ENCODE peak calls at places on chromosome 10, in seven cellular contexts. One of them, this sample, is unnamed.

GRCh38 chr10:108735380-108735779 is 1187.9 kb downstream of the XPNPEP1 start:
- DNase-seq in GM23338: no peak
- DNase-seq in vagina: no peak
- DNase-seq in Panc1: no peak
- DNase-seq in HepG2: no peak
- DNase-seq in HCT116: no peak
- DNase-seq in breast epithelium: no peak
- DNase-seq in this sample: no peak

GRCh38 chr10:122551450-122551849 is 9.1 kb upstream of the DMBT1 start:
- DNase-seq in GM23338: peak; percentile 26
- DNase-seq in vagina: no peak
- DNase-seq in Panc1: no peak
- DNase-seq in HepG2: peak; percentile 36
- DNase-seq in HCT116: no peak
- DNase-seq in breast epithelium: no peak
- DNase-seq in this sample: no peak

GRCh38 chr10:3366043-3366442 is 193.5 kb upstream of the PITRM1 start:
- DNase-seq in GM23338: no peak
- DNase-seq in vagina: no peak
- DNase-seq in Panc1: no peak
- DNase-seq in HepG2: no peak
- DNase-seq in HCT116: no peak
- DNase-seq in breast epithelium: no peak
- DNase-seq in this sample: no peak

GRCh38 chr10:25174461-25175230 is at the start of gene GPR158:
- DNase-seq in GM23338: peak; percentile 95
- DNase-seq in vagina: no peak
- DNase-seq in Panc1: no peak
- DNase-seq in HepG2: peak; percentile 55
- DNase-seq in HCT116: peak; percentile 70
- DNase-seq in breast epithelium: peak; percentile 53
- DNase-seq in this sample: peak; percentile 77

GRCh38 chr10:23053036-23053435 is 42.3 kb upstream of the MSRB2 start:
- DNase-seq in GM23338: peak; percentile 69
- DNase-seq in vagina: no peak
- DNase-seq in Panc1: no peak
- DNase-seq in HepG2: no peak
- DNase-seq in HCT116: no peak
- DNase-seq in breast epithelium: no peak
- DNase-seq in this sample: no peak

GRCh38 chr10:124611738-124612137 is 132.4 kb downstream of the FAM53B start:
- DNase-seq in GM23338: no peak
- DNase-seq in vagina: no peak
- DNase-seq in Panc1: no peak
- DNase-seq in HepG2: no peak
- DNase-seq in HCT116: no peak
- DNase-seq in breast epithelium: no peak
- DNase-seq in this sample: no peak

GRCh38 chr10:102119417-102120141 is 589 bp downstream of the LDB1 start:
- DNase-seq in GM23338: peak; percentile 82
- DNase-seq in vagina: peak; percentile 95
- DNase-seq in Panc1: no peak
- DNase-seq in HepG2: no peak
- DNase-seq in HCT116: peak; percentile 59
- DNase-seq in breast epithelium: peak; percentile 93
- DNase-seq in this sample: peak; percentile 89

GRCh38 chr10:77390481-77390891 is 247.1 kb downstream of the KCNMA1 start:
- DNase-seq in GM23338: no peak
- DNase-seq in vagina: no peak
- DNase-seq in Panc1: no peak
- DNase-seq in HepG2: no peak
- DNase-seq in HCT116: no peak
- DNase-seq in breast epithelium: peak; percentile 53
- DNase-seq in this sample: no peak

GRCh38 chr10:133309720-133310398 is 1.1 kb downstream of the ZNF511 start:
- DNase-seq in GM23338: no peak
- DNase-seq in vagina: no peak
- DNase-seq in Panc1: no peak
- DNase-seq in HepG2: no peak
- DNase-seq in HCT116: no peak
- DNase-seq in breast epithelium: peak; percentile 47
- DNase-seq in this sample: peak; percentile 36

GRCh38 chr10:86391986-86392722 is 25.6 kb upstream of the GRID1 start:
- DNase-seq in GM23338: no peak
- DNase-seq in vagina: peak; percentile 27
- DNase-seq in Panc1: no peak
- DNase-seq in HepG2: no peak
- DNase-seq in HCT116: no peak
- DNase-seq in breast epithelium: no peak
- DNase-seq in this sample: no peak

GRCh38 chr10:123390332-123390731 is 236.1 kb downstream of the BUB3 start:
- DNase-seq in GM23338: peak; percentile 35
- DNase-seq in vagina: no peak
- DNase-seq in Panc1: no peak
- DNase-seq in HepG2: no peak
- DNase-seq in HCT116: no peak
- DNase-seq in breast epithelium: no peak
- DNase-seq in this sample: no peak

GRCh38 chr10:129766611-129767550 is 197.2 kb downstream of the EBF3 start:
- DNase-seq in GM23338: no peak
- DNase-seq in vagina: peak; percentile 11
- DNase-seq in Panc1: no peak
- DNase-seq in HepG2: no peak
- DNase-seq in HCT116: no peak
- DNase-seq in breast epithelium: peak; percentile 10
- DNase-seq in this sample: no peak

GRCh38 chr10:47247190-47248059 is 52.6 kb upstream of the GDF10 start:
- DNase-seq in GM23338: no peak
- DNase-seq in vagina: peak; percentile 81
- DNase-seq in Panc1: no peak
- DNase-seq in HepG2: no peak
- DNase-seq in HCT116: no peak
- DNase-seq in breast epithelium: no peak
- DNase-seq in this sample: no peak

GRCh38 chr10:114458955-114459354 is 54.7 kb upstream of the AFAP1L2 start:
- DNase-seq in GM23338: peak; percentile 85
- DNase-seq in vagina: no peak
- DNase-seq in Panc1: no peak
- DNase-seq in HepG2: peak; percentile 8
- DNase-seq in HCT116: peak; percentile 33
- DNase-seq in breast epithelium: no peak
- DNase-seq in this sample: no peak

GRCh38 chr10:70145666-70146488 is 623 bp downstream of the TYSND1 start:
- DNase-seq in GM23338: peak; percentile 69
- DNase-seq in vagina: no peak
- DNase-seq in Panc1: no peak
- DNase-seq in HepG2: peak; percentile 41
- DNase-seq in HCT116: no peak
- DNase-seq in breast epithelium: peak; percentile 39
- DNase-seq in this sample: peak; percentile 24

GRCh38 chr10:101682172-101682825 is 12.7 kb downstream of the FBXW4 start:
- DNase-seq in GM23338: no peak
- DNase-seq in vagina: no peak
- DNase-seq in Panc1: no peak
- DNase-seq in HepG2: no peak
- DNase-seq in HCT116: no peak
- DNase-seq in breast epithelium: no peak
- DNase-seq in this sample: no peak

GRCh38 chr10:44650576-44651394 is 260.4 kb upstream of the TMEM72 start:
- DNase-seq in GM23338: no peak
- DNase-seq in vagina: no peak
- DNase-seq in Panc1: no peak
- DNase-seq in HepG2: no peak
- DNase-seq in HCT116: no peak
- DNase-seq in breast epithelium: peak; percentile 24
- DNase-seq in this sample: no peak

GRCh38 chr10:29535012-29535777 is 99.6 kb downstream of the SVIL start:
- DNase-seq in GM23338: peak; percentile 77
- DNase-seq in vagina: no peak
- DNase-seq in Panc1: peak; percentile 22
- DNase-seq in HepG2: peak; percentile 93
- DNase-seq in HCT116: peak; percentile 16
- DNase-seq in breast epithelium: no peak
- DNase-seq in this sample: peak; percentile 69

GRCh38 chr10:88810196-88810961 is 7.8 kb downstream of the LIPM start:
- DNase-seq in GM23338: peak; percentile 88
- DNase-seq in vagina: no peak
- DNase-seq in Panc1: peak; percentile 33
- DNase-seq in HepG2: peak; percentile 20
- DNase-seq in HCT116: peak; percentile 60
- DNase-seq in breast epithelium: no peak
- DNase-seq in this sample: peak; percentile 15

GRCh38 chr10:64977912-64978311 is 1456.7 kb downstream of the REEP3 start:
- DNase-seq in GM23338: no peak
- DNase-seq in vagina: no peak
- DNase-seq in Panc1: no peak
- DNase-seq in HepG2: no peak
- DNase-seq in HCT116: no peak
- DNase-seq in breast epithelium: no peak
- DNase-seq in this sample: no peak
- TF ChIP-seq CTCF in GM23338: peak; percentile 22
- TF ChIP-seq CTCF in vagina: no peak
- TF ChIP-seq CTCF in Panc1: no peak
- TF ChIP-seq CTCF in HepG2: no peak
- TF ChIP-seq CTCF in HCT116: peak; percentile 9
- TF ChIP-seq CTCF in breast epithelium: no peak
- TF ChIP-seq CTCF in this sample: no peak

GRCh38 chr10:80503584-80504157 is 34.0 kb upstream of the SH2D4B start:
- DNase-seq in GM23338: peak; percentile 47
- DNase-seq in vagina: no peak
- DNase-seq in Panc1: no peak
- DNase-seq in HepG2: no peak
- DNase-seq in HCT116: no peak
- DNase-seq in breast epithelium: no peak
- DNase-seq in this sample: no peak

GRCh38 chr10:80504897-80505465 is 32.7 kb upstream of the SH2D4B start:
- DNase-seq in GM23338: no peak
- DNase-seq in vagina: no peak
- DNase-seq in Panc1: no peak
- DNase-seq in HepG2: no peak
- DNase-seq in HCT116: no peak
- DNase-seq in breast epithelium: no peak
- DNase-seq in this sample: no peak

GRCh38 chr10:80506189-80506575 is 31.5 kb upstream of the SH2D4B start:
- DNase-seq in GM23338: no peak
- DNase-seq in vagina: no peak
- DNase-seq in Panc1: no peak
- DNase-seq in HepG2: peak; percentile 87
- DNase-seq in HCT116: peak; percentile 78
- DNase-seq in breast epithelium: no peak
- DNase-seq in this sample: no peak

GRCh38 chr10:80502621-80503583 is 34.8 kb upstream of the SH2D4B start:
- DNase-seq in GM23338: no peak
- DNase-seq in vagina: no peak
- DNase-seq in Panc1: no peak
- DNase-seq in HepG2: no peak
- DNase-seq in HCT116: no peak
- DNase-seq in breast epithelium: no peak
- DNase-seq in this sample: no peak

GRCh38 chr10:80504158-80504811 is 33.4 kb upstream of the SH2D4B start:
- DNase-seq in GM23338: no peak
- DNase-seq in vagina: no peak
- DNase-seq in Panc1: no peak
- DNase-seq in HepG2: no peak
- DNase-seq in HCT116: no peak
- DNase-seq in breast epithelium: no peak
- DNase-seq in this sample: no peak
- H3K4me1 ChIP-seq in GM23338: peaks cover 6% of the 10 kb centered on the region
- H3K4me1 ChIP-seq in vagina: peaks cover 77% of the 10 kb centered on the region
- H3K4me1 ChIP-seq in Panc1: peaks cover 8% of the 10 kb centered on the region
- H3K4me1 ChIP-seq in HepG2: peaks cover 84% of the 10 kb centered on the region
- H3K4me1 ChIP-seq in HCT116: peaks cover 97% of the 10 kb centered on the region
- H3K4me1 ChIP-seq in breast epithelium: peaks cover 42% of the 10 kb centered on the region
- H3K4me1 ChIP-seq in this sample: peaks cover 17% of the 10 kb centered on the region

DNA sequence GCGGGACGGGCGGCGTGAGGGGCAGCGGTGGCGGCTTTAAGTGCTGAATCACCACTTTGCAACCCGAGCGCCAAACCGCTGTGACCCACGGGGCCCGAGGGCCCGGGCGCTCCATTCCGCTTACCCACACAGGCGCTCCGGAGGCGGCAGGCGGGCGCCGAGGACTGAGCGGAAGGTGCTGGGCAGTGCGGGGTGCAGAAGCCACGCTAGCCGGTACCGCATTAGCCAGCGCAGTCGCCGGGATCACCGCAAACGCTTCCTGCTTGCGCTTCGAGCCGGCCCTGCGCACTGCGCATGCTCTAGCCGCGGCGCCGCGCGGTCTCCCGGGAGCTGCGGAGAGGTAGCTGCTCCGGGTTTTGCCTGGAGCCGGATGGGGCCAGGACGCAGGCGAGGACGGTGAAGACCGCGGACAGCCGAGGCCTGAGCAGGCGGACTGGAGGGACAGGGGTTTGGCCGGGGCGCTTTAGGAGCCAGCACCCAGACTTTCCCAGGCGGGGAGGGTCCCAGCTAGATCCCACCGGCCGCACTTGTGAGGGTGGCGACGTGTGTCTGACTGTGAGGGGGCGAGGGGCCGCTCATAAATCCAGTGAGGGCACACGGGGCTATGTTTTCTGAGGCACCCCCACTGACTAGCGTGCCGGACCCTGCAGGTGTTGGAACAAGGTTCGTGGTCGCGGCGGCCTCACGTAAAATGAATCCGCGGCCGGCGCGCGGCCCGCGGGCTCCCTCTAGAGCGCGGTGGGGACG is at the start of gene IDE:
- DNase-seq in GM23338: peak; percentile 94
- DNase-seq in vagina: peak; percentile 88
- DNase-seq in Panc1: no peak
- DNase-seq in HepG2: peak; percentile 80
- DNase-seq in HCT116: peak; percentile 77
- DNase-seq in breast epithelium: peak; percentile 74
- DNase-seq in this sample: peak; percentile 84
- TF ChIP-seq POLR2AphosphoS5 in GM23338: peak; percentile 86
- TF ChIP-seq POLR2AphosphoS5 in vagina: peak; percentile 79
- TF ChIP-seq POLR2AphosphoS5 in Panc1: peak; percentile 92
- TF ChIP-seq POLR2AphosphoS5 in HepG2: peak; percentile 83
- TF ChIP-seq POLR2AphosphoS5 in HCT116: peak; percentile 90
- TF ChIP-seq POLR2AphosphoS5 in breast epithelium: peak; percentile 15
- TF ChIP-seq POLR2AphosphoS5 in this sample: peak; percentile 80

GRCh38 chr10:32890444-32890843 is 67.6 kb downstream of the ITGB1 start:
- DNase-seq in GM23338: no peak
- DNase-seq in vagina: no peak
- DNase-seq in Panc1: no peak
- DNase-seq in HepG2: no peak
- DNase-seq in HCT116: no peak
- DNase-seq in breast epithelium: no peak
- DNase-seq in this sample: no peak

GRCh38 chr10:32889631-32890212 is 68.3 kb downstream of the ITGB1 start:
- DNase-seq in GM23338: no peak
- DNase-seq in vagina: no peak
- DNase-seq in Panc1: no peak
- DNase-seq in HepG2: no peak
- DNase-seq in HCT116: no peak
- DNase-seq in breast epithelium: no peak
- DNase-seq in this sample: no peak

GRCh38 chr10:32888161-32888927 is 69.7 kb downstream of the ITGB1 start:
- DNase-seq in GM23338: no peak
- DNase-seq in vagina: no peak
- DNase-seq in Panc1: no peak
- DNase-seq in HepG2: no peak
- DNase-seq in HCT116: no peak
- DNase-seq in breast epithelium: no peak
- DNase-seq in this sample: no peak

GRCh38 chr10:32891261-32891660 is 66.8 kb downstream of the ITGB1 start:
- DNase-seq in GM23338: no peak
- DNase-seq in vagina: no peak
- DNase-seq in Panc1: no peak
- DNase-seq in HepG2: no peak
- DNase-seq in HCT116: no peak
- DNase-seq in breast epithelium: no peak
- DNase-seq in this sample: no peak

GRCh38 chr10:32893431-32893830 is 64.6 kb downstream of the ITGB1 start:
- DNase-seq in GM23338: peak; percentile 93
- DNase-seq in vagina: no peak
- DNase-seq in Panc1: no peak
- DNase-seq in HepG2: peak; percentile 3
- DNase-seq in HCT116: no peak
- DNase-seq in breast epithelium: no peak
- DNase-seq in this sample: no peak
- TF ChIP-seq CTCF in GM23338: peak; percentile 65
- TF ChIP-seq CTCF in vagina: no peak
- TF ChIP-seq CTCF in Panc1: peak; percentile 34
- TF ChIP-seq CTCF in HepG2: no peak
- TF ChIP-seq CTCF in HCT116: no peak
- TF ChIP-seq CTCF in breast epithelium: no peak
- TF ChIP-seq CTCF in this sample: no peak

This sample was measured in prostate gland.